ENCODE peak calls at places on chromosomes 5 and 9, in seven cellular contexts. I is H9, C is neuronal stem cell, E is mesendoderm, V is mesenchymal stem cell, W is H1, P is trophoblast cell. A is an unnamed sample.

GRCh38 chr5:3310551-3311340 is 284.9 kb upstream of the IRX1 start:
- DNase-seq in W (no peak), V (no peak), P (no peak), E (no peak), I (no peak), C (no peak), A (no peak)

GRCh38 chr5:131067596-131067995 is 97.5 kb downstream of the HINT1 start:
- DNase-seq in E (no peak), C (no peak), P (no peak), W (no peak), V (no peak), I (no peak), A (no peak)

GRCh38 chr5:181188700-181189362 is 16.2 kb downstream of the TRIM7 start:
- DNase-seq in C (peak), V (peak), I (peak), W (peak), P (peak), E (peak), A (peak)

GRCh38 chr5:108681079-108681921 is 66.4 kb upstream of the FER start:
- DNase-seq in E (peak), V (peak), W (no peak), I (no peak), C (peak), P (peak), A (peak)

GRCh38 chr5:93191016-93191415 is 390.0 kb downstream of the NR2F1-AS1 start:
- DNase-seq in P (no peak), I (no peak), C (peak), E (peak), W (no peak), V (no peak), A (no peak)

GRCh38 chr5:135437796-135438560 is 9.2 kb downstream of the DCANP1 start:
- DNase-seq in P (peak), C (no peak), I (peak), W (peak), V (peak), E (no peak), A (peak)

GRCh38 chr5:139061856-139062255 is 136.3 kb downstream of the SIL1 start:
- DNase-seq in W (no peak), V (peak), E (peak), P (no peak), C (peak), I (peak), A (peak)

GRCh38 chr9:134993416-134993815 is 75.7 kb upstream of the FCN1 start:
- DNase-seq in W (no peak), C (no peak), I (no peak), E (no peak), V (no peak), P (no peak), A (no peak)

GRCh38 chr5:152546493-152546892 is 141.4 kb upstream of the NMUR2 start:
- DNase-seq in I (no peak), V (no peak), P (peak), E (no peak), W (no peak), C (no peak), A (no peak)

GRCh38 chr9:136309101-136309801 is 5.4 kb upstream of the CCDC187 start:
- DNase-seq in C (no peak), I (no peak), P (no peak), E (no peak), W (no peak), V (no peak), A (no peak)

GRCh38 chr9:129489838-129490582 is 130.9 kb downstream of the C9orf50 start:
- DNase-seq in W (no peak), P (no peak), V (peak), C (no peak), I (no peak), E (no peak), A (peak)

GRCh38 chr9:114303571-114303970 is 19.3 kb upstream of the ORM1 start:
- DNase-seq in C (no peak), V (no peak), I (no peak), W (peak), E (no peak), P (no peak), A (no peak)

GRCh38 chr5:138463335-138464017 is 1.8 kb upstream of the EGR1 start:
- DNase-seq in W (no peak), E (peak), V (no peak), C (no peak), I (no peak), P (no peak), A (no peak)

GRCh38 chr5:73496984-73497457 is 1.2 kb upstream of the BTF3 start:
- DNase-seq in W (no peak), I (no peak), P (peak), E (peak), V (peak), C (no peak), A (peak)

GRCh38 chr5:180832638-180833068 is 28.4 kb downstream of the ZFP62 start:
- DNase-seq in V (no peak), I (no peak), W (no peak), C (no peak), P (no peak), E (no peak), A (no peak)

GRCh38 chr9:35158501-35159280 is 3.1 kb upstream of the UNC13B start:
- DNase-seq in C (no peak), I (no peak), P (no peak), V (no peak), E (no peak), W (no peak), A (no peak)

GRCh38 chr9:33172256-33172678 is 5.1 kb upstream of the B4GALT1 start:
- DNase-seq in I (no peak), W (no peak), E (peak), V (no peak), C (no peak), P (peak), A (no peak)

GRCh38 chr5:151155777-151156731 is 1.5 kb downstream of the ANXA6 start:
- DNase-seq in W (no peak), E (peak), V (peak), C (no peak), I (no peak), P (no peak), A (peak)

GRCh38 chr5:67301285-67301904 is 104.8 kb upstream of the CD180 start:
- DNase-seq in W (no peak), P (peak), C (no peak), E (peak), I (no peak), V (peak), A (peak)

GRCh38 chr9:121694582-121694981 is 43.1 kb downstream of the DAB2IP start:
- DNase-seq in I (no peak), E (no peak), V (no peak), W (no peak), P (no peak), C (no peak), A (no peak)

GRCh38 chr9:81787747-81788632 is 98.6 kb upstream of the TLE1 start:
- DNase-seq in W (no peak), E (peak), I (no peak), P (peak), C (no peak), V (peak), A (peak)

GRCh38 chr9:109745335-109746283 is 34.4 kb upstream of the PALM2AKAP2 start:
- DNase-seq in W (no peak), P (no peak), V (peak), E (peak), I (no peak), C (peak), A (peak)

GRCh38 chr9:78791779-78792178 is 494.9 kb downstream of the PSAT1 start:
- DNase-seq in I (no peak), V (no peak), W (no peak), P (no peak), E (no peak), C (no peak), A (no peak)

GRCh38 chr9:97768731-97769130 is 71.6 kb upstream of the XPA start:
- DNase-seq in E (no peak), V (no peak), P (no peak), C (no peak), W (no peak), I (no peak), A (peak)

GRCh38 chr5:132258102-132259060 is 885 bp downstream of the PDLIM4 start:
- DNase-seq in W (no peak), E (no peak), P (peak), C (no peak), I (peak), V (peak), A (peak)

GRCh38 chr9:120877276-120878034 is 467 bp upstream of the PHF19 start:
- DNase-seq in C (peak), I (peak), V (peak), W (peak), P (peak), E (no peak), A (peak)

GRCh38 chr9:76912631-76913275 is 6.8 kb upstream of the PRUNE2 start:
- DNase-seq in E (no peak), P (no peak), C (no peak), I (no peak), W (no peak), V (peak), A (peak)

GRCh38 chr9:14238518-14238917 is 75.4 kb downstream of the NFIB start:
- DNase-seq in V (peak), W (no peak), C (peak), I (peak), E (peak), P (peak), A (peak)

GRCh38 chr9:136075134-136075841 is 19.8 kb downstream of the NACC2 start:
- DNase-seq in V (no peak), P (no peak), I (peak), C (no peak), W (peak), E (no peak), A (no peak)

DNA sequence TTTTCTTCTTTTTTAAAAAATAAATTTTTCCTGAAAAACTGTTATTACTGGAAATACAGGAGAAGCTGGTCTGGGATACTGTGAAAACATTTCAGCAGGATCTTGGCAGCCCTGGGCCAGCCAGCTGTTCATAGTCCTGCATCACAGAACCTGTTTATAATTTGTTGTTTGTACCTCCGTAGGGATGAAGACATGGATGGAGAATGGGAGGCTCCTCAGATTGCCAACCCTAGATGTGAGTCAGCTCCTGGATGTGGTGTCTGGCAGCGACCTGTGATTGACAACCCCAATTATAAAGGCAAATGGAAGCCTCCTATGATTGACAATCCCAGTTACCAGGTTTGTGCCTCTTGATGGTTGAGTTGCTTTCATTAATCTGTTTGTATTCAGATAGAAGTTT is 12.4 kb upstream of the MAML1 start:
- DNase-seq in W (no peak), V (no peak), I (no peak), P (no peak), C (no peak), E (no peak), A (peak)
- H4K8ac ChIP-seq in W (no peak), V (no peak), I (no peak), P (no peak), C (no peak), E (no peak), A (no peak)

GRCh38 chr5:56499877-56500276 is 266.7 kb upstream of the ANKRD55 start:
- DNase-seq in C (no peak), E (no peak), P (no peak), W (no peak), V (no peak), I (no peak), A (no peak)
- H4K8ac ChIP-seq in C (no peak), E (no peak), P (no peak), W (no peak), V (no peak), I (no peak), A (no peak)

GRCh38 chr9:132594412-132594811 is 12.0 kb downstream of the BARHL1 start:
- DNase-seq in E (no peak), W (no peak), P (no peak), V (no peak), C (no peak), I (no peak), A (no peak)
- H4K8ac ChIP-seq in E (no peak), W (no peak), P (no peak), V (no peak), C (no peak), I (no peak), A (no peak)

DNA sequence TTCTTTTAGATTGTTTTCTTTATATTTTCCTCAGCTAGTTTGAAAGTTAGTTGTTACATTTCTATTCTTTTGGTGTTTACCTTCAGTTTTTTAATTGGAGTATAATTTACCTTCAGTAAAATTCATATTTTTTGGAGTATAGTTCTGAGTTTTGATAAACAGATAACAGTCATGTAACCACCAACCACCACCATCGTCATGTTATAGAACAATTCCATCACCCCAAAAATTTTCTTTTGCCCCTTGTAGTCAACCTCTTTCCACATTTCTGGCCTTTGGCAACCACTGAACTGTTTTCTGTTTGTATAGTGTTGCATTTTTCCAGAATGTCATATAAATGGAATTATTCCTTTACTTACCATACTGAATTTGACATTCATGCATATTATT is 6.8 kb downstream of the RMI1 start:
- DNase-seq in C (no peak), W (no peak), P (no peak), I (no peak), V (no peak), E (no peak), A (no peak)
- H4K8ac ChIP-seq in C (no peak), W (no peak), P (no peak), I (no peak), V (no peak), E (no peak), A (peak)

DNA sequence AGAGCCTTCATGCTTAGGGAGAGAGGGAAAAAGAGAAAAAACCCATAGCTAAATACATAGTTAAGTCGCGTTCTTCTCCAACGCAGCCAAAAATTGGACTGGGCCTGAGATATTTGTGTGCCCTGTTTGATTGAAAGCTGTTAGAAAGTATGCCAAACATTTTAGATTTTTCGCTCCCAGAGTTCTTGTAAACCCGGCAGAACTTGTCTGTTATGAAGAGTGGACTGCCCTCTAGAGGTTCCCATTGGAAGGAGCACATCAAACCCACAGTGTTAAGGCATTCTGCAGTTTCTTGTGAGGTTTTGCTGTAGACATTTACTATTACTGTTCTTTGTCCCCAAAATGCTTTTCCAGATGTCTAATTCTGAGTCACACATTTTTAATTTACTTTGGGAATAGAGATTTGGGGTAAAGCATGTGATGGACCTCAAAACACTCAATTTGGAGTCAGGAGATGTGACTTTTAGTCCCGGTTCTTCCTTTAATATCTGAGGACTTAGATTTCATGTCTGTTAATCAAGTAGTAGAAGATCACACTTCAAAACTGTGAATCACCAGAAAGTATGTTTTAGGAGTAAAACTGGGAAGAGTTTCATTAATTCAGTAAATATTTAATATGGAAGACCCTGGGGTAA is 96.6 kb downstream of the PCSK1 start:
- DNase-seq in W (peak), V (peak), I (peak), P (peak), E (peak), C (peak), A (peak)
- H4K8ac ChIP-seq in W (no peak), V (no peak), I (no peak), P (no peak), E (no peak), C (no peak), A (peak)

DNA sequence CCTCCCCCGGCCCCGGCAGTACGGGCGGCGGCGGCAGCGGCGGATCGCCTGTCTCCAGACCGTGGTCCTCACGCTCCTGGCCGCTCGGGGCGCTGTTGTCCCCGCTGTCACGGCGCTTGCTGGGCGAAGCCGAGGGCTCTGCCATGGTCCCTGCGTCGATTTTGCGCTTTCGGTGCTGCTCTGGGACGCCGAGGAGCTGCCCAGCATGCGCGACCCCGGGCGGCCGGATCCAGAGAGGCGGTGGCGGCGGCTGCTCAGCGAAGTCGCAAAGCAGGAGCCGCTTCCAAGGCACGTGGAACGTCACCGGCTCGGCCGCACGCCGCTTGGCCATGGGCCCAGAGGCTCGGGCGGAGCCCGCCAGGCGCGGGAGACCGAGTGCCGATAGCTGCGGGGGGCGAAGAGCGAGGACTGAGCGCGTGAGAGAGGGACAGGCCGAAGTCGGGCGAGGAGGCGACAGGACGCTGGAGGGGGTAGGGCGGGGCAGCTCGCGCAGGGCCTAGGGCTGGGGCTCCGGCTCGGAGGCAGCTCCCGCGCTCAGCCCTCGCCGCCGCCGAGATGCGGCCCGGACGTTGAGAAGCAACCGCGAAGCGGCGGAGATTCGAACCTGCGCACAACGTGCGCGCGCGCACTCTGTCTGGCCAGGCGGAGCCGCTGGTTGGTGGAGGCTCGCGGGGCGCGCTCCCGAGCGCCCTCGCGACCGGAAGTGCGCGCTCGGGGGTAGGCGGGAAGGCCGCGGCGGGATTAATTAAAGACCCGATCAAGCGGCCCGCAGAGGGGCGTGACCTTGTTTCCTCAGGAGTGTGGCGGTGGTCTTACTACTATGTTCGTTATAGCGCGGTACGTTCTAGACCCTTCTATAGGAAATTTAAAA is at the start of gene C9orf40:
- DNase-seq in W (peak), P (peak), V (peak), I (peak), C (peak), E (peak), A (peak)
- H4K8ac ChIP-seq in W (peak), P (peak), V (peak), I (no peak), C (peak), E (peak), A (peak)

DNA sequence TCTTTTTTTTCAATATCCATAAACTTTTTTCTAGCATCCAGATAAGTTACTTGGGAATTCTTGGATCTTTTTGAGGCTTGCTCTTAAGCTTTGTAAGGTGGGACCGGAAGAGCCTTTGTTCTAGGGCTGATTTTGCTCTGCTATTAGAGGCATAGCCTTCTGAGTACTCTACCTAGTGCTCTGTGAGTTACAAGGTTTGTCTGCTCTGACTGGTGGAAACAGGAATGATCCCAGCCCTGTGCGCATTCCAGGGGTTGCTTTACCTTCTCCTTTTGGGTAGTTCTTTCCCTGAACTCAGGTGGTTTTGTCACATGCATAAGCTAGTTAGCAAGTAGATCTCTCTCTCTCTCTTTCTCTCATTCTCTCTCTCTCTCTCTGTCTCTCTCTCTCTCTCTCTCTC is 180.8 kb upstream of the PCSK5 start:
- DNase-seq in C (no peak), P (no peak), V (no peak), W (no peak), E (no peak), I (no peak), A (no peak)
- H4K8ac ChIP-seq in C (no peak), P (no peak), V (no peak), W (no peak), E (no peak), I (no peak), A (no peak)

GRCh38 chr5:129172561-129172960 is 78.0 kb downstream of the ISOC1 start:
- DNase-seq in W (no peak), C (no peak), P (peak), I (no peak), V (peak), E (peak), A (no peak)

GRCh38 chr5:129174447-129174846 is 79.9 kb downstream of the ISOC1 start:
- DNase-seq in V (no peak), C (no peak), I (no peak), E (no peak), P (no peak), W (no peak), A (no peak)

GRCh38 chr5:129171194-129171944 is 76.8 kb downstream of the ISOC1 start:
- DNase-seq in V (no peak), C (no peak), I (no peak), P (no peak), W (no peak), E (peak), A (no peak)
- H4K8ac ChIP-seq in V (no peak), C (no peak), I (no peak), P (no peak), W (no peak), E (no peak), A (no peak)

GRCh38 chr5:146873186-146873917 is 5.2 kb downstream of the PPP2R2B start:
- DNase-seq in E (no peak), P (no peak), I (no peak), V (no peak), C (no peak), W (no peak), A (no peak)
- H4K8ac ChIP-seq in E (no peak), P (no peak), I (no peak), V (no peak), C (no peak), W (no peak), A (no peak)

GRCh38 chr5:1134478-1134877 is 22.6 kb upstream of the SLC12A7 start:
- DNase-seq in I (no peak), W (no peak), E (no peak), C (no peak), V (no peak), P (no peak), A (no peak)
- H4K8ac ChIP-seq in I (no peak), W (no peak), E (no peak), C (no peak), V (no peak), P (no peak), A (no peak)

A was measured in IMR-90.